ENCODE peak calls at places on chromosomes 13 and 19, in four cellular contexts. X is left cardiac atrium, T is thoracic aorta, P is heart right ventricle. B is an unnamed sample.

GRCh38 chr13:83877901-83878300 is 4.4 kb downstream of the SLITRK1 start:
- DNase-seq in X (no peak), T (no peak), P (no peak), B (no peak)

GRCh38 chr19:952680-953500 is 27.1 kb downstream of the ARID3A start:
- DNase-seq in X (no peak), T (no peak), P (no peak), B (no peak)

GRCh38 chr13:24381539-24382265 is 72.3 kb downstream of the C1QTNF9 start:
- DNase-seq in X (no peak), T (no peak), P (no peak), B (no peak)

GRCh38 chr19:2286402-2287140 is 4.6 kb upstream of the PEAK3 start:
- DNase-seq in X (no peak), T (no peak), P (no peak), B (no peak)

GRCh38 chr13:37364024-37364423 is 234.5 kb downstream of the POSTN start:
- DNase-seq in X (no peak), T (no peak), P (no peak), B (no peak)

GRCh38 chr19:5974721-5975387 is 3.1 kb downstream of the RANBP3 start:
- DNase-seq in X (no peak), T (no peak), P (no peak), B (no peak)

GRCh38 chr13:109274188-109274821 is 512.1 kb downstream of the IRS2 start:
- DNase-seq in X (peak), T (no peak), P (no peak), B (no peak)

GRCh38 chr19:12052571-12053169 is at the start of gene ZNF878:
- DNase-seq in X (peak), T (peak), P (peak), B (peak)

GRCh38 chr13:40780822-40781401 is 8.5 kb upstream of the SLC25A15 start:
- DNase-seq in X (no peak), T (no peak), P (no peak), B (no peak)

GRCh38 chr13:24271611-24272451 is 37.5 kb upstream of the C1QTNF9 start:
- DNase-seq in X (peak), T (no peak), P (peak), B (peak)

GRCh38 chr13:103056008-103056407 is 10.2 kb downstream of the SLC10A2 start:
- DNase-seq in X (no peak), T (no peak), P (no peak), B (no peak)

GRCh38 chr13:55199132-55199531 is 1941.6 kb upstream of the PRR20A start:
- DNase-seq in X (no peak), T (no peak), P (no peak), B (no peak)